ENCODE peak calls at places on chromosomes 12 and 14, in eight cellular contexts. T, Y, H, S, X, A, I and J are unnamed samples.

GRCh38 chr12:96890331-96890730 is 16.7 kb upstream of the NEDD1 start:
- DNase-seq in H (no peak), S (no peak), X (no peak), T (no peak), I (no peak), A (no peak), Y (no peak), J (no peak)

GRCh38 chr12:3533703-3534386 is 42.8 kb downstream of the PRMT8 start:
- DNase-seq in A (peak), Y (peak), H (no peak), S (peak), I (no peak), T (no peak), X (no peak), J (no peak)

GRCh38 chr14:23523229-23524016 is 28.1 kb downstream of the ZFHX2 start:
- DNase-seq in H (no peak), T (no peak), X (no peak), A (no peak), I (no peak), Y (no peak), S (no peak), J (no peak)

GRCh38 chr12:32502693-32503510 is 103.5 kb downstream of the FGD4 start:
- DNase-seq in S (peak), X (no peak), A (no peak), Y (no peak), I (peak), T (no peak), H (no peak), J (peak)

GRCh38 chr12:59055204-59055839 is 135.0 kb upstream of the LRIG3 start:
- DNase-seq in S (no peak), T (peak), X (no peak), Y (no peak), H (peak), I (no peak), A (no peak), J (no peak)

GRCh38 chr12:3148366-3149000 is 71.3 kb downstream of the TSPAN9 start:
- DNase-seq in H (no peak), A (peak), S (peak), X (peak), I (no peak), Y (no peak), T (no peak), J (no peak)

GRCh38 chr12:121713257-121714155 is 954 bp downstream of the TMEM120B start:
- DNase-seq in Y (peak), X (peak), S (peak), H (no peak), A (peak), I (peak), T (no peak), J (no peak)

GRCh38 chr12:114293571-114294302 is 112.2 kb downstream of the TBX5 start:
- DNase-seq in H (no peak), I (no peak), X (no peak), Y (no peak), A (no peak), T (no peak), S (no peak), J (no peak)

GRCh38 chr14:24084439-24084838 is 9.7 kb upstream of the PCK2 start:
- DNase-seq in S (no peak), Y (no peak), I (no peak), X (no peak), T (no peak), H (no peak), A (no peak), J (no peak)

GRCh38 chr12:96375841-96376249 is 24.4 kb downstream of the CDK17 start:
- DNase-seq in H (no peak), T (no peak), A (no peak), I (no peak), Y (no peak), S (no peak), X (no peak), J (no peak)

GRCh38 chr14:21244546-21244945 is 24.7 kb downstream of the HNRNPC start:
- DNase-seq in S (no peak), A (no peak), I (no peak), X (no peak), H (no peak), T (no peak), Y (no peak), J (no peak)

GRCh38 chr12:119115296-119115905 is 63.3 kb upstream of the HSPB8 start:
- DNase-seq in H (peak), I (peak), X (peak), A (no peak), Y (no peak), S (peak), T (peak), J (no peak)

GRCh38 chr14:67934087-67934486 is 114.5 kb downstream of the RAD51B start:
- DNase-seq in I (no peak), Y (no peak), A (no peak), X (peak), S (peak), H (peak), T (peak), J (no peak)

GRCh38 chr12:81222841-81223595 is 145.1 kb downstream of the ACSS3 start:
- DNase-seq in H (no peak), S (no peak), I (no peak), A (no peak), Y (no peak), T (no peak), X (no peak), J (no peak)

GRCh38 chr14:67680121-67680602 is 5.7 kb upstream of the VTI1B start:
- DNase-seq in H (no peak), Y (no peak), T (no peak), A (no peak), X (no peak), I (no peak), S (no peak), J (no peak)

GRCh38 chr12:96047621-96048211 is 12.3 kb upstream of the LTA4H start:
- DNase-seq in A (peak), T (peak), X (no peak), I (peak), S (no peak), Y (no peak), H (peak), J (no peak)

GRCh38 chr14:75720828-75721227 is 59.8 kb downstream of the TTLL5 start:
- DNase-seq in I (peak), H (no peak), X (peak), Y (no peak), T (no peak), A (peak), S (peak), J (peak)
- H3K4me3 ChIP-seq in I (peak), H (no peak), X (no peak), Y (no peak), T (no peak), A (peak), S (no peak), J (peak)

GRCh38 chr14:73594491-73594890 is 2.8 kb downstream of the ACOT4 start:
- DNase-seq in X (no peak), Y (no peak), I (no peak), A (no peak), H (no peak), S (no peak), T (no peak), J (no peak)

GRCh38 chr14:73589128-73589527 is 2.5 kb upstream of the ACOT4 start:
- DNase-seq in I (no peak), A (no peak), H (no peak), X (no peak), S (no peak), T (no peak), Y (no peak), J (no peak)

GRCh38 chr14:73591690-73592448 is at the start of gene ACOT4:
- DNase-seq in S (peak), I (peak), T (no peak), H (peak), X (no peak), A (peak), Y (peak), J (no peak)
- TF ChIP-seq POLR2A in S (no peak), I (no peak), T (no peak), H (peak), X (no peak), A (no peak), Y (no peak), J (no peak)

GRCh38 chr12:108633534-108634224 is at the start of gene SELPLG:
- DNase-seq in A (peak), Y (peak), I (peak), H (no peak), X (no peak), S (peak), T (no peak), J (no peak)
- H3K4me3 ChIP-seq in A (peak), Y (no peak), I (peak), H (no peak), X (no peak), S (no peak), T (no peak), J (peak)

GRCh38 chr14:100764716-100765115 is 38.0 kb downstream of the DLK1 start:
- DNase-seq in A (peak), I (no peak), S (no peak), T (no peak), H (no peak), Y (peak), X (no peak), J (no peak)
- TF ChIP-seq POLR2A in A (no peak), I (no peak), S (no peak), T (no peak), H (no peak), Y (no peak), X (no peak), J (no peak)

DNA sequence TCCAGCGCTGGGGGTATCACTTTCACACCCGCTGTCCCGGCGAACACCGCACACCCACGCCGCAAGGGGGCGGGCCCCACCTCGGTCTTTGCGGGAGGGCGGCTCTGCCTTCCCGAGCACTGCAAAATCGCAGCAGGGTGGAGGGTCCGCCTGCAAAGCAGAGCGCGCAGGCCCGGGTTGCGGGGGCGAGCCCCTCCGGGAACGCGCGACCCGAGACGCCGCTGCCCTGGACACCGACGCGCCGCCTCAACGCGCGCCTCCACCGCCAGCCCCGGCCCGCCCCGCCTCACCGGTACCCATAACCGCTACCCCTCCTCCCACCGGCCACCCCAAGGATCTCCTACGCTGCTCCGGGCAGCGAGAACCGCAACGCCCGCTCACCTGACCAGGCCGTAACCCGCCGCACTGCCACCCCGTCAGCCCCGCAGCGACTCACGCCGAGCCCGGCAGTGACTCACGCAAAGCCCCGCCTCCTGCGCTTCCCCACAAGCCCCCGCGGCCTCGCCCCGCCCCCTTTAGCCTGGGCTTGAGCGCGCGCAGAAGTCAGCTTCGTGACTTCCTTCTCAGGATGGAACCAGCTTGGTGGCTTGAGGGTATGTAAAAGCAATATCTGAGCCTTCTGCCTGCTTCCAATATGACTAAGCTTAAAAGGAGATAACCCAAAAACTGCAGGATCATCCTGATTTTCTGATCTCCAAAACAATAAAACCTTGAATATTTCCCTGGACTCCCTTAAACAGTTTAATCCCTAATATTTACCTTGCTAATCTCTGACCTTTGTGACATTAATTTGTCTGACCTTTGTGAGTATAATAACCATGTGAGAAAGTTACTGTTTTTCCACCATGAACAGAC is at the start of gene RPAP3:
- DNase-seq in I (peak), H (peak), X (peak), Y (peak), A (peak), S (peak), T (peak), J (peak)
- H3K4me3 ChIP-seq in I (peak), H (peak), X (peak), Y (peak), A (peak), S (peak), T (peak), J (peak)

GRCh38 chr12:68808388-68809189 is 612 bp downstream of the MDM2 start:
- DNase-seq in A (peak), T (peak), S (peak), Y (peak), X (peak), H (peak), I (peak), J (peak)

GRCh38 chr12:68809190-68810026 is 1.4 kb downstream of the MDM2 start:
- DNase-seq in Y (no peak), H (peak), X (no peak), T (no peak), S (no peak), I (no peak), A (no peak), J (no peak)

GRCh38 chr12:68806488-68807237 is 1.3 kb upstream of the MDM2 start:
- DNase-seq in I (no peak), S (no peak), H (no peak), A (no peak), Y (peak), T (no peak), X (no peak), J (no peak)

GRCh38 chr12:68805592-68806120 is 2.3 kb upstream of the MDM2 start:
- DNase-seq in S (no peak), H (no peak), X (no peak), I (no peak), T (no peak), Y (no peak), A (no peak), J (no peak)

DNA sequence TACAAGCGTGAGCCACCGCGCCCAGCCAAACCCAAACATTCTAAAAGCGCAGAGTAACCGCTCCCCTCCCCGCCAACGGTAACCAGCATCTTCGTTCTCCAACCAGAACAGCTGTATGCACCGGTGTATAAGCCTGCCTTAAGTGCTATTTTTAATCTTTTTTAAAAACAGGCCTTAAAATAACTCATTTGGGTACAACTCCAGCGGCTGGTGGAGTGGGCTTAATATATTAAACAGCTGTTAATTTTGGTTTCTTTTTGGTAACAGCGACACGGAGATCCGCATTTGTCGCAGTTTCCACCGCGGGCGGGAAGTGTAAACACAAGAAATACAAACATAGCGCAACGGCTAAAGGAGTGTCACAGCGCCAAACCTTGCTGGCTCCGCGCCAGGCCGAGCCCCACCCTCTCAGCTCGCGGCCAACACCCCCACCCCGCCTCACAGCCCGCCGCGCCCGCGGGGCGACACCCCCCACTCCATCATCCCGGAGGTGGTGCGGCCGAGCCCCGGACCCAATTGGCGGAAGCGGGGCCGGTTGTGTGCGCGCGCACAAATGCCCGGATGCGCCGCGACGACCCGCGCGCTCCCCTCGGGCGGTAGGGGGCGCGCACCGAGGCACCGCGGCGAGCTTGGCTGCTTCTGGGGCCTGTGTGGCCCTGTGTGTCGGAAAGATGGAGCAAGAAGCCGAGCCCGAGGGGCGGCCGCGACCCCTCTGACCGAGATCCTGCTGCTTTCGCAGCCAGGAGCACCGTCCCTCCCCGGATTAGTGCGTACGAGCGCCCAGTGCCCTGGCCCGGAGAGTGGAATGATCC is at the start of gene MDM2:
- DNase-seq in I (peak), H (peak), A (peak), T (peak), S (peak), Y (peak), X (peak), J (peak)
- TF ChIP-seq POLR2A in I (peak), H (peak), A (peak), T (peak), S (peak), Y (peak), X (peak), J (peak)

GRCh38 chr14:71648725-71649124 is 283.5 kb upstream of the RGS6 start:
- DNase-seq in T (no peak), Y (no peak), X (no peak), I (no peak), H (no peak), S (no peak), A (no peak), J (no peak)

GRCh38 chr14:71647086-71647784 is 285.0 kb upstream of the RGS6 start:
- DNase-seq in A (no peak), X (no peak), Y (no peak), H (no peak), S (no peak), I (no peak), T (peak), J (no peak)

GRCh38 chr14:71650187-71650586 is 282.0 kb upstream of the RGS6 start:
- DNase-seq in X (no peak), S (no peak), Y (no peak), A (no peak), H (no peak), T (no peak), I (no peak), J (no peak)

GRCh38 chr14:71645656-71646055 is 286.6 kb upstream of the RGS6 start:
- DNase-seq in H (no peak), A (no peak), S (no peak), T (no peak), I (no peak), Y (no peak), X (no peak), J (no peak)

GRCh38 chr14:71646518-71646917 is 285.7 kb upstream of the RGS6 start:
- DNase-seq in X (no peak), A (no peak), H (no peak), S (no peak), I (no peak), Y (no peak), T (no peak), J (no peak)
- H3K4me3 ChIP-seq in X (no peak), A (no peak), H (no peak), S (no peak), I (no peak), Y (no peak), T (no peak), J (no peak)

DNA sequence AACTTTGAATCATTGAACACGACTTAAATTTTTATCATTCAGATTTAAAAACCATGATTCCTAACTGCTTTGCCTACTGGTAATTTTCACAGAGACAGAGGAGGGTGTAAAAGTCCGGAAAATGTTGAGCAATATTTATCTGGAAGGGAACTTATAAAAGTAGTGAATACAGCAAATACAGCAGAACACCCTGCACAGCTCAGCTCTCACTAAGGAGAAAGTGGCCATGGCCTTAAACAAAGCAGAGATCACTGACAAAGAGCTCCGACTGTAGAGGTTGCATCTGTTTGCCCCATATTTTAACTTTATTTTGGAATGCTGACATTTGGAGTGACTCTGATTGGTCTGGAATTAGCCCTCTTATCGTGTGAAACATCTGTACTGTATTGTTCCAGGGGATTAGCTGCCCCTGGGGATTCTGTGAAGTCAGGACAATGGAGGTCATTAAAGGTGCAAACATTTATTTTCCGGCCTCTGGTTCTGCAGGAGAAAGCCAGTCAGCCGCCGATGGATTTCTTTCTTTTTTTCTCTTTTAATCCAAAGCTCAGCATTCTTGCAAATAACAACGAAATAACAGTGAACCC is 1275.6 kb upstream of the FLRT2 start:
- DNase-seq in X (no peak), A (no peak), S (peak), Y (no peak), H (no peak), I (no peak), T (no peak), J (no peak)
- TF ChIP-seq POLR2A in X (no peak), A (no peak), S (no peak), Y (no peak), H (no peak), I (no peak), T (no peak), J (no peak)

GRCh38 chr12:52278530-52278929 is 4.1 kb downstream of the KRT86 start:
- DNase-seq in I (no peak), S (no peak), X (no peak), T (no peak), A (no peak), H (no peak), Y (no peak), J (no peak)
- H3K4me3 ChIP-seq in I (peak), S (peak), X (no peak), T (peak), A (no peak), H (peak), Y (no peak), J (no peak)